ENCODE peak calls at places on chromosomes 5 and 9, in four cellular contexts. One of them, this sample, is unnamed.

GRCh38 chr5:93892481-93892880 is 151.1 kb upstream of the POU5F2 start:
- DNase-seq in NCI-H1694: no peak
- DNase-seq in upper lobe of right lung: no peak
- DNase-seq in ACHN: no peak
- DNase-seq in this sample: no peak

GRCh38 chr5:765948-766631 is 18.4 kb downstream of the ZDHHC11B start:
- DNase-seq in NCI-H1694: no peak
- DNase-seq in upper lobe of right lung: peak; percentile 54
- DNase-seq in ACHN: no peak
- DNase-seq in this sample: peak; percentile 93

GRCh38 chr5:173472164-173472563 is 143.9 kb upstream of the STC2 start:
- DNase-seq in NCI-H1694: no peak
- DNase-seq in upper lobe of right lung: no peak
- DNase-seq in ACHN: peak; percentile 60
- DNase-seq in this sample: no peak

GRCh38 chr5:32679218-32679617 is 31.9 kb upstream of the NPR3 start:
- DNase-seq in NCI-H1694: no peak
- DNase-seq in upper lobe of right lung: no peak
- DNase-seq in ACHN: no peak
- DNase-seq in this sample: no peak

GRCh38 chr5:181203842-181204560 is 995 bp downstream of the TRIM7 start:
- DNase-seq in NCI-H1694: no peak
- DNase-seq in upper lobe of right lung: no peak
- DNase-seq in ACHN: no peak
- DNase-seq in this sample: no peak

GRCh38 chr5:14400085-14400484 is 181.5 kb upstream of the OTULINL start:
- DNase-seq in NCI-H1694: no peak
- DNase-seq in upper lobe of right lung: no peak
- DNase-seq in ACHN: peak; percentile 15
- DNase-seq in this sample: no peak

GRCh38 chr9:76433851-76434250 is 25.1 kb upstream of the GCNT1 start:
- DNase-seq in NCI-H1694: no peak
- DNase-seq in upper lobe of right lung: no peak
- DNase-seq in ACHN: peak; percentile 32
- DNase-seq in this sample: no peak

GRCh38 chr5:31036407-31036806 is 157.1 kb upstream of the CDH6 start:
- DNase-seq in NCI-H1694: no peak
- DNase-seq in upper lobe of right lung: no peak
- DNase-seq in ACHN: peak; percentile 10
- DNase-seq in this sample: no peak

GRCh38 chr9:788777-789176 is 52.7 kb upstream of the DMRT1 start:
- DNase-seq in NCI-H1694: no peak
- DNase-seq in upper lobe of right lung: no peak
- DNase-seq in ACHN: no peak
- DNase-seq in this sample: no peak